ENCODE peak calls at places on chromosome 9, in six cellular contexts. M is spleen, I is endodermal cell, J is tibial nerve, F is A549, S is fibroblast of lung. N is an unnamed sample. For H3K4me1, the result is how much of the 10 kb centered on the place peaks cover.

GRCh38 chr9:79256691-79257213 is 315.0 kb upstream of the TLE4 start:
- DNase-seq in M (no peak), I (no peak), J (no peak), F (no peak), S (peak), N (no peak)

GRCh38 chr9:122206118-122207046 is 22.4 kb downstream of the LHX6 start:
- DNase-seq in M (peak), I (no peak), J (no peak), F (no peak), S (peak), N (no peak)

GRCh38 chr9:37390759-37391158 is 31.7 kb upstream of the GRHPR start:
- DNase-seq in M (no peak), I (peak), J (no peak), F (no peak), S (no peak), N (peak)

GRCh38 chr9:117178596-117179111 is 236.2 kb downstream of the ASTN2 start:
- DNase-seq in M (no peak), I (no peak), J (no peak), F (no peak), S (no peak), N (no peak)

GRCh38 chr9:110748251-110748893 is 79.8 kb downstream of the MUSK start:
- DNase-seq in M (no peak), I (no peak), J (no peak), F (no peak), S (no peak), N (peak)

GRCh38 chr9:105503873-105504272 is 54.1 kb upstream of the FKTN start:
- DNase-seq in M (no peak), I (no peak), J (no peak), F (no peak), S (peak), N (peak)

GRCh38 chr9:93099551-93100264 is 3.7 kb downstream of the CARD19 start:
- DNase-seq in M (peak), I (peak), J (no peak), F (no peak), S (no peak), N (no peak)

GRCh38 chr9:12684923-12685468 is 8.2 kb upstream of the TYRP1 start:
- DNase-seq in M (no peak), I (no peak), J (no peak), F (no peak), S (no peak), N (no peak)

GRCh38 chr9:19660019-19660418 is 128.8 kb downstream of the SLC24A2 start:
- DNase-seq in M (no peak), I (no peak), J (no peak), F (no peak), S (no peak), N (no peak)

GRCh38 chr9:114238471-114238870 is 83.1 kb downstream of the COL27A1 start:
- DNase-seq in M (no peak), I (no peak), J (no peak), F (no peak), S (no peak), N (no peak)

GRCh38 chr9:14779566-14780022 is 57.1 kb upstream of the CER1 start:
- DNase-seq in M (no peak), I (no peak), J (no peak), F (no peak), S (peak), N (no peak)

GRCh38 chr9:37446401-37446800 is 18.8 kb downstream of the ZBTB5 start:
- DNase-seq in M (no peak), I (no peak), J (no peak), F (no peak), S (no peak), N (no peak)

GRCh38 chr9:26245072-26245471 is 566.8 kb upstream of the TUSC1 start:
- DNase-seq in M (no peak), I (no peak), J (no peak), F (no peak), S (no peak), N (no peak)

GRCh38 chr9:16521868-16522381 is 348.5 kb downstream of the BNC2 start:
- DNase-seq in M (no peak), I (no peak), J (no peak), F (no peak), S (peak), N (no peak)

GRCh38 chr9:120692901-120693573 is 21.2 kb downstream of the MEGF9 start:
- DNase-seq in M (no peak), I (no peak), J (no peak), F (no peak), S (peak), N (no peak)

GRCh38 chr9:36891341-36891811 is 142.7 kb downstream of the PAX5 start:
- DNase-seq in M (peak), I (no peak), J (no peak), F (no peak), S (no peak), N (no peak)

GRCh38 chr9:3993783-3994182 is 306.1 kb downstream of the GLIS3 start:
- DNase-seq in M (no peak), I (no peak), J (no peak), F (no peak), S (no peak), N (no peak)

GRCh38 chr9:98775831-98776441 is 20.4 kb downstream of the ANKS6 start:
- DNase-seq in M (no peak), I (peak), J (no peak), F (peak), S (peak), N (peak)

GRCh38 chr9:91937727-91938126 is 12.3 kb downstream of the ROR2 start:
- DNase-seq in M (no peak), I (peak), J (no peak), F (no peak), S (no peak), N (no peak)

GRCh38 chr9:116270559-116270958 is 117.0 kb downstream of the PAPPA start:
- DNase-seq in M (no peak), I (no peak), J (no peak), F (no peak), S (no peak), N (no peak)

GRCh38 chr9:107639426-107639825 is 149.9 kb upstream of the KLF4 start:
- DNase-seq in M (no peak), I (no peak), J (no peak), F (no peak), S (no peak), N (no peak)

GRCh38 chr9:126690431-126691051 is 76.8 kb downstream of the LMX1B start:
- DNase-seq in M (peak), I (peak), J (no peak), F (peak), S (no peak), N (peak)

GRCh38 chr9:72041369-72041768 is 19.0 kb downstream of the C9orf57 start:
- DNase-seq in M (no peak), I (no peak), J (no peak), F (no peak), S (no peak), N (no peak)

GRCh38 chr9:16062542-16063240 is 509.8 kb downstream of the CCDC171 start:
- DNase-seq in M (no peak), I (peak), J (no peak), F (peak), S (peak), N (no peak)

GRCh38 chr9:137303031-137303892 is 1.2 kb upstream of the NRARP start:
- DNase-seq in M (no peak), I (peak), J (no peak), F (no peak), S (no peak), N (peak)

GRCh38 chr9:84781431-84781830 is 111.9 kb downstream of the NTRK2 start:
- DNase-seq in M (no peak), I (peak), J (no peak), F (no peak), S (peak), N (no peak)

GRCh38 chr9:135440620-135441019 is 39.0 kb upstream of the PPP1R26 start:
- DNase-seq in M (no peak), I (no peak), J (no peak), F (peak), S (no peak), N (no peak)

GRCh38 chr9:81589392-81589791 is 100.0 kb downstream of the TLE1 start:
- DNase-seq in M (no peak), I (no peak), J (no peak), F (no peak), S (no peak), N (no peak)

GRCh38 chr9:124373386-124373785 is 41.9 kb downstream of the PSMB7 start:
- DNase-seq in M (no peak), I (no peak), J (no peak), F (no peak), S (no peak), N (no peak)

GRCh38 chr9:135648494-135649410 is 9.4 kb upstream of the GLT6D1 start:
- DNase-seq in M (no peak), I (peak), J (no peak), F (no peak), S (no peak), N (no peak)

DNA sequence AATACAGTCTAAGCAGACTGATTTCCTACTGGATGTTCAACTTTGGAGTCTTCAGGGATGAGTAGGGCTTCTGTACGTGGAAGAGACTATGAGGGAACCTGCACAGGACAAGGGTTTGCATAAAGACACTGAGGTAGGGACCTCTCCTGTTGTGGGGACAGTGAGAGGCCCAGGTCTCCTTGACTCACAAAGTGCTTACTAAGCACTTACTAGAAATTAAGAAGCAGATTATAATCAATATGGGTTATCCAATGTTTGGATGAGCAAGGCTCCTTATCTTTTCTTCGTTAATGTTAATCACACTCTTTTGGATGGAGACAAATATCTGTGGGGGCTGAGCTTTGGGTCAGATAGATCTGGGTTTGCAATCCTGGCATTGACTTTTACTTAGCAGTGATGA is 45.8 kb downstream of the PDCD1LG2 start:
- DNase-seq in M (no peak), I (no peak), J (no peak), F (no peak), S (no peak), N (no peak)
- H3K4me1 ChIP-seq in M (under half), I (under half), J (under half), F (under half), S (under half), N (under half)

GRCh38 chr9:130698514-130698913 is 4.9 kb downstream of the EXOSC2 start:
- DNase-seq in M (no peak), I (no peak), J (no peak), F (no peak), S (no peak), N (no peak)
- H3K4me1 ChIP-seq in M (under half), I (under half), J (under half), F (under half), S (under half), N (under half)

GRCh38 chr9:18478517-18479361 is 4.8 kb downstream of the ADAMTSL1 start:
- DNase-seq in M (no peak), I (no peak), J (no peak), F (no peak), S (peak), N (no peak)

GRCh38 chr9:18479405-18479804 is 5.5 kb downstream of the ADAMTSL1 start:
- DNase-seq in M (no peak), I (no peak), J (no peak), F (no peak), S (no peak), N (no peak)

GRCh38 chr9:18485691-18486090 is 11.7 kb downstream of the ADAMTSL1 start:
- DNase-seq in M (no peak), I (no peak), J (no peak), F (no peak), S (peak), N (no peak)

GRCh38 chr9:18480649-18481048 is 6.7 kb downstream of the ADAMTSL1 start:
- DNase-seq in M (no peak), I (no peak), J (no peak), F (no peak), S (no peak), N (no peak)

GRCh38 chr9:18482371-18482770 is 8.4 kb downstream of the ADAMTSL1 start:
- DNase-seq in M (no peak), I (no peak), J (no peak), F (no peak), S (no peak), N (no peak)
- H3K4me1 ChIP-seq in M (under half), I (under half), J (under half), F (under half), S (under half), N (under half)

DNA sequence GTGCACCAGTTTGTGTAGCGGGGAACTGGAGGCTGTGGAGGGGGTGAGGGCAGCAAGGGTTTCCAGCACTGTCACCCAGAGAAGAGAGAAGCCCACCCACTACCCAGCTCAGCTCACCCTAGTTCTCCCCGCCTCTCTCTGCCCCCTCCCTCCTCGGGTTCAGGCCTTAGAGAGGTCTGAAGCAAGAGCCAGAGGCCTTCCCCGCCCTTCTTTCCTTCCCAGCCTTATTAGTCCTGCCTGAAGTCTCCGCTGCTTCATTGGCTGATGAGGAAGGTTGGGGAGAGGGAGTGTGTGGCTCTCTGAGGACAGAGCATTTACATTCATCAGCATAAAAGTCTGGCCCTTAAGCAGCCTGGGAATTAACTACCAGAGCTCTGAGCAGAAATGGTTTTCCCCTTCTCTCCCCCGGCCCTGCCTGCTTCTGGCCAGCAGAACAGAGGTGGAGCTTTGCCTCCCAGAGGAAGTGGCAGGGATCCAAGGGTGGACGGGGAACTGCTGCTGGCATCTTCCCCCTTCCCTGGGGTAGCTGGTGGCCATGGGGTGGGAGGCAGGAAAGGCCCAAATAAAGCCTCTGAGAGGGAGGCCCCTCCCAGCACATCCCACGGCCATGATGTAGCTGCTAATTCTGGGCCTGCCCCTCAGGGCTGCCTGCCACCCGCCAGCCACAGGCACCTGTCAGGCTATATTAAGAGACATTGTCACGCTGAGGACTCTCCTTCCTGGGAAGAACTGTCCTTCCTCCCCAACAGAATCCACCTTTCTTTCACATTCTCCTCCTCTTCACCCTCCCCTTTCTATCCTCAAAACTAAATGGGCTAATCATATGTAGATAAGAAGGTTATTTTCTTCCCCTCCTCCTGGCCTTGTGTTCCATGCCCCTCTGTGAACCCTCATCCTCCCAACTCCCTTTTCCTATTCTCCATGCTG is 4.2 kb downstream of the DNAJB5 start:
- DNase-seq in M (peak), I (peak), J (peak), F (no peak), S (peak), N (no peak)
- H3K4me1 ChIP-seq in M (under half), I (under half), J (under half), F (under half), S (under half), N (under half)

DNA sequence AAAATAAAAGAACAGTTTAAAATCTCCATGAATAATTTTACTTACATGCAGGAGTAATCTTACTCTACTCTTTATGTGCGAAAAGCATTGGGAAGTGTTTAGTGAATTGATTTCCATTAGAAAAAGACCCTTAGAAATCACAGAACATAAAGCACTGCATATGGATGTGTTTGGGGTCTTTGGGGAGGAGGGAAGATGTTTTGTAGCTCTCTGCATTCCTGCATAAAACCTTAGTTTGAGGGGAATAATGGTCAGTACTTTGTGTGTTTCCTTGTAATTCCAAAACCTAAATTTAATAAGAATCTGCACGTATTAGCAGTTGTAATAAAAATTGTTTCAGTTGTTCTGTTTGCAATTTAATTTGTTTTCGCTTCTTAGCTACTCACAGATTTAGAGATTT is 143.6 kb downstream of the SMARCA2 start:
- DNase-seq in M (no peak), I (no peak), J (no peak), F (no peak), S (peak), N (no peak)
- H3K4me1 ChIP-seq in M (under half), I (under half), J (under half), F (under half), S (under half), N (under half)

DNA sequence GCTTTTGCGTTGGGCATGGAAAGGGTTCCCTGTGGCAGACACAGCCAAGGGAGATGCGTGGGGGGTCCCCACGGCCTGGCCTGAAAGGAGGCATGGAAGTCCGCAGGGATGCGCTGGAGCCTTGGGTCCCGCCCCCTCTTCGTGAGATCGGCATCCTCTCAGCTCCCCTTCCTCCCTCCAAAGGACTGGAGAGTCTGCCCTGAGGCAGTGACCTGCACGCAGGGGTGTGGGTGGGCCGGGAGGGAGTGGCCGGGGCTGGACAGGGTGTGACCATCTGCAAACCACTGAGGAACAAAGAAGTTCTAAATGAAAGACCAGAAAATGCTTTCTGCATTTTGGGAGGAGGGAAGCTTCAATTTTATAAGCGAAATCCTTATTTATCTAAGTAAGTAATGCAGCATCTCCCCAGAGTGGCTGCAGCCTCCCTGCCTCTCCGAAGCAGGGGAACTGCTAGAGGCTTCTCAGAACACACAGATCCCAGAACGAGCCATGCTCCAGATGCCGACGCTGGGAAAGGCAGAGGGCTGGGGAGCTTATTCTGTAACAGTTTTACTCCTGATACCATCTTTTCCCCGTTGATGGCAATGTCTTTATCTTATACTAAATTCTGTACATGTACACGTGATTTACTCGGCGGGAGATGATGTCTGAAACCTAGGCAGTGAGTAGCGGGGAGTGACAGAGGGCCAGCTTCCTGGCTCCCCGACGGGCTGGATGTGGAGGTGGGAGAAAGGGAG is 221.7 kb downstream of the FANCC start:
- DNase-seq in M (no peak), I (no peak), J (no peak), F (no peak), S (no peak), N (no peak)
- H3K4me1 ChIP-seq in M (under half), I (under half), J (half or more), F (half or more), S (under half), N (under half)

DNA sequence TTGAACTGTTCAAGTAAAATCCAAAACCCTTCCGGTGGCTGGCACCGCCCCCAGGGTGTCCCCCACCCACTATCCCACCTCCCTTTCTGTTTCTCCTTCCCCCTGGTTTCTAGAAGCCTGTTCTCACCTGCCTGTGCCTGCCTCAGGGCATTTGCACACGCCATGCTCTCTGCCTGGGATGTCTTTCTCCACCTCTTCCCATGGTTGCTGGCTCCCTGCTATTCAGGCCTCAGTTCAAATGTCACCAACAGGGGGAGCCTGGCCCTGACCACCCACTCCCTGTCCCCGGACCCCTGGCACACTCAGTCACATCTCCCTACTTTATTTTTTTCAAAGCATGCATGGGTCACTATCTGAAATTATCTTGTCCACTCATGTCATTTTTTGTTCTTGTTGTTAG is 39.9 kb upstream of the EEIG1 start:
- DNase-seq in M (no peak), I (peak), J (no peak), F (no peak), S (no peak), N (no peak)
- H3K4me1 ChIP-seq in M (under half), I (under half), J (under half), F (under half), S (under half), N (under half)

N was measured in small intestine.